ENCODE peak calls at places on chromosomes 11 and 22, in four cellular contexts. F is esophagus squamous epithelium, S is psoas muscle, C is type B pancreatic cell. J is an unnamed sample.

GRCh38 chr11:19228956-19229355 is 11.8 kb downstream of the E2F8 start:
- DNase-seq in C (no peak), S (no peak), F (no peak), J (no peak)

GRCh38 chr11:44747339-44747738 is 20.6 kb downstream of the TSPAN18 start:
- DNase-seq in S (no peak), C (no peak), F (no peak), J (no peak)

GRCh38 chr11:48107188-48107704 is 109.4 kb upstream of the OR4B1 start:
- DNase-seq in F (no peak), C (no peak), S (no peak), J (no peak)

GRCh38 chr22:30697975-30698374 is 3.3 kb downstream of the OSBP2 start:
- DNase-seq in C (no peak), S (no peak), F (no peak), J (no peak)

GRCh38 chr11:27395556-27396258 is 32.7 kb upstream of the CCDC34 start:
- DNase-seq in C (no peak), S (no peak), F (no peak), J (no peak)

GRCh38 chr22:38766076-38766777 is 10.4 kb upstream of the SUN2 start:
- DNase-seq in C (no peak), F (no peak), S (peak; percentile 71), J (no peak)

GRCh38 chr11:65182258-65183170 is 786 bp downstream of the CAPN1 start:
- DNase-seq in C (no peak), F (no peak), S (no peak), J (no peak)

GRCh38 chr11:10725114-10725906 is 25.7 kb upstream of the CTR9 start:
- DNase-seq in F (no peak), C (no peak), S (no peak), J (no peak)

GRCh38 chr11:18698341-18699268 is at the start of gene TMEM86A:
- DNase-seq in C (peak; percentile 92), S (peak; percentile 93), F (peak; percentile 59), J (no peak)

GRCh38 chr22:32333769-32334639 is 23.7 kb upstream of the RFPL3 start:
- DNase-seq in S (no peak), C (peak; percentile 60), F (no peak), J (peak; percentile 64)

GRCh38 chr11:99325807-99326206 is 305.1 kb downstream of the CNTN5 start:
- DNase-seq in F (no peak), S (no peak), C (no peak), J (no peak)

GRCh38 chr22:29117799-29118477 is 45.1 kb downstream of the KREMEN1 start:
- DNase-seq in F (no peak), C (no peak), S (no peak), J (no peak)

GRCh38 chr11:10453261-10453660 is 1.8 kb upstream of the AMPD3 start:
- DNase-seq in F (no peak), C (no peak), S (no peak), J (no peak)

GRCh38 chr11:84408946-84409411 is 1122.8 kb upstream of the CCDC90B start:
- DNase-seq in S (no peak), F (no peak), C (no peak), J (no peak)

GRCh38 chr11:7536102-7536501 is 22.3 kb downstream of the PPFIBP2 start:
- DNase-seq in S (no peak), F (no peak), C (no peak), J (no peak)

GRCh38 chr11:46332568-46333128 is 14.6 kb upstream of the DGKZ start:
- DNase-seq in S (no peak), C (no peak), F (no peak), J (no peak)

GRCh38 chr11:56910785-56911184 is 77.9 kb upstream of the OR5AK2 start:
- DNase-seq in C (no peak), F (no peak), S (no peak), J (no peak)

GRCh38 chr22:38927033-38927789 is 30.2 kb upstream of the APOBEC3A start:
- DNase-seq in F (no peak), C (peak; percentile 79), S (peak; percentile 77), J (no peak)

GRCh38 chr11:9462806-9463537 is 2.2 kb downstream of the ZNF143 start:
- DNase-seq in F (no peak), C (no peak), S (no peak), J (no peak)

GRCh38 chr22:46589141-46589748 is 30.9 kb upstream of the GRAMD4 start:
- DNase-seq in S (no peak), F (no peak), C (no peak), J (no peak)

GRCh38 chr22:27610863-27611786 is 190.4 kb downstream of the MN1 start:
- DNase-seq in C (no peak), F (no peak), S (no peak), J (no peak)

GRCh38 chr11:10539339-10539738 is 1.6 kb downstream of the RNF141 start:
- DNase-seq in F (no peak), C (no peak), S (no peak), J (no peak)

GRCh38 chr11:77051511-77051910 is 15.3 kb upstream of the CAPN5 start:
- DNase-seq in C (no peak), S (no peak), F (no peak), J (no peak)

GRCh38 chr11:119111361-119111925 is 4.3 kb downstream of the C2CD2L start:
- DNase-seq in C (no peak), S (no peak), F (no peak), J (no peak)

GRCh38 chr11:97742717-97743116 is 1278.0 kb upstream of the CNTN5 start:
- DNase-seq in F (no peak), S (no peak), C (no peak), J (no peak)

GRCh38 chr22:29194269-29194668 is 11.4 kb upstream of the EMID1 start:
- DNase-seq in C (no peak), S (no peak), F (no peak), J (no peak)

GRCh38 chr11:84564180-84564866 is 1062.8 kb downstream of the DLG2 start:
- DNase-seq in C (no peak), S (peak; percentile 15), F (no peak), J (no peak)

GRCh38 chr11:75597636-75598035 is 35.6 kb downstream of the SERPINH1 start:
- DNase-seq in F (no peak), C (no peak), S (no peak), J (no peak)

GRCh38 chr11:114326151-114326550 is 30.0 kb downstream of the NNMT start:
- DNase-seq in C (no peak), F (no peak), S (no peak), J (no peak)

GRCh38 chr11:66064571-66064970 is 5.5 kb upstream of the PACS1 start:
- DNase-seq in C (no peak), S (no peak), F (no peak), J (no peak)

GRCh38 chr22:40247976-40248375 is 70.3 kb downstream of the TNRC6B start:
- DNase-seq in S (no peak), F (no peak), C (no peak), J (no peak)

GRCh38 chr11:100031973-100032372 is 655.1 kb upstream of the ARHGAP42 start:
- DNase-seq in F (no peak), C (no peak), S (no peak), J (no peak)

GRCh38 chr11:129455756-129456436 is 80.2 kb downstream of the BARX2 start:
- DNase-seq in C (no peak), F (no peak), S (no peak), J (no peak)

GRCh38 chr22:44368611-44369010 is 55.9 kb upstream of the SHISAL1 start:
- DNase-seq in C (no peak), S (peak; percentile 4), F (no peak), J (no peak)

GRCh38 chr11:1118755-1119275 is 38.9 kb upstream of the MUC5AC start:
- DNase-seq in F (no peak), S (no peak), C (peak; percentile 62), J (no peak)

GRCh38 chr22:17703811-17704210 is 65.3 kb downstream of the BCL2L13 start:
- DNase-seq in S (no peak), F (no peak), C (no peak), J (no peak)
- TF ChIP-seq CTCF in S (no peak), F (no peak), C (no peak), J (no peak)

DNA sequence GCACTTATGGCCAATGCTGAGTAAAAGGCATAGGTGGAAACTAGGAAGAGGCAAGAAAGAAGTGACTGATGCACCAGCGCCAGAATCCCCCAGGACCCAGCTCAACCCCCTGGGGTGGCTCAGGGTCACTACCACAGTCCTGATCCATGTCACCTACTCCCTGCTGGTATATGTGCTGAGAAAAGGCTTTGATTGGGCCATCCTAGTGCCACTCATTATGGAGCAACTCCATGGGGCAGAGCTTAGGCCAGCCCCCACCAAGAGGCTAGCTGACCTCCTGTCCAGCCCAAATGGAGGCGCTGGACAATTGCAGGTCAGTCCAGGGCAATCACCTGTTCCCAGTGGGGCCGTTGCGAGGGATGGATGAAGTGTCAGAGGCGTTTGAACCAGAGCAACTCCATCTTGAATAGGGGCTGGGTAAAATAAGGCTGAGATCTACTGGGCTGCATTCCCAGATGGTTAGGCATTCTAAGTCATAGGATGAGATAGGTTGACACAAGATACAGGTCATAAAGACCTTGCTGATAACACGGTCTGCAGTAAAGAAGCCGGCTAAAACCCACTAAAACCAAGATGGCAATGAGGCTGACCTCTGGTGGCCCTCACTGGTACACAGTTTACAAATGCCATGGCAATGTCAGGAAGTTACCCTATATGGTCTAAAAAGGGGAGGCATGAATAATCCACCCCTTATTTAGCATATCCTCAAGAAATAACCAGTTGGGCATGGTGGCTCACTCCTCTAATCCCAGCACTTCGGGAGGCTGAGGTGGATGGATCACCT is 20.6 kb upstream of the DAGLA start:
- DNase-seq in F (no peak), S (no peak), C (no peak), J (no peak)
- TF ChIP-seq CTCF in F (no peak), S (no peak), C (no peak), J (no peak)

GRCh38 chr11:69644071-69644961 is 3.4 kb downstream of the CCND1 start:
- DNase-seq in C (peak; percentile 72), S (peak; percentile 43), F (no peak), J (no peak)
- TF ChIP-seq CTCF in C (no peak), S (no peak), F (no peak), J (no peak)

GRCh38 chr11:24496728-24497396 is at the start of gene LUZP2:
- DNase-seq in F (no peak), S (peak; percentile 16), C (peak; percentile 70), J (no peak)
- TF ChIP-seq CTCF in F (no peak), S (no peak), C (no peak), J (no peak)

DNA sequence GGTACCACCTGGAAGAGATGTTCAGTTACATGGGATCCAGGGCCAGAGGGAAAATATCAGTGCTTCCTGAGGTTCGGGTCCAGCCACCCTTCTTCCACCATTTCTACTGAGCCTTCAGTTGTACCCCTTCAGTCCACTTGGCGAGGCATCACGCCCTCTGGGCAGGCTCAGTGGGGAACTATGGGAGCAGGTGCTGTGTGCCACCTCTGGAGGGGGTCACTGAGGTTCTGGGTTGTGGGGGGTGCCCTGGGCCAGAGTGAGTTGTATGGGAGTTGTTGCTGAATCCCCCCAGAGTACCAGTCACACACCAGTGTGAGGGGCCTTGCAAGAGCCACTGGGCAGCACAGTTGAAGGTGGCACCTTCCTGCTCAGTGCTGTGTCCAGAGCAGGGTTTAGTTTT is 2.7 kb upstream of the SREBF2 start:
- DNase-seq in S (no peak), F (no peak), C (no peak), J (no peak)
- TF ChIP-seq CTCF in S (no peak), F (no peak), C (no peak), J (no peak)

J was measured in vagina.